ENCODE peak calls at places on chromosomes 16 and 17, in five cellular contexts. One of them, this sample, is unnamed.

GRCh38 chr16:55257971-55258613 is 65.9 kb upstream of the IRX6 start:
- DNase-seq in CD8-positive, alpha-beta memory T cell: no peak
- DNase-seq in WERI-Rb-1: peak; percentile 63
- DNase-seq in CD8-positive, alpha-beta T cell: peak; percentile 23
- DNase-seq in heart right ventricle: peak; percentile 23
- DNase-seq in this sample: peak; percentile 64

GRCh38 chr17:41965694-41966375 is 760 bp upstream of the CNP start:
- DNase-seq in CD8-positive, alpha-beta memory T cell: peak; percentile 72
- DNase-seq in WERI-Rb-1: peak; percentile 97
- DNase-seq in CD8-positive, alpha-beta T cell: peak; percentile 64
- DNase-seq in heart right ventricle: peak; percentile 58
- DNase-seq in this sample: peak; percentile 91

GRCh38 chr17:40563371-40564052 is 1.8 kb downstream of the CCR7 start:
- DNase-seq in CD8-positive, alpha-beta memory T cell: no peak
- DNase-seq in WERI-Rb-1: no peak
- DNase-seq in CD8-positive, alpha-beta T cell: peak; percentile 60
- DNase-seq in heart right ventricle: no peak
- DNase-seq in this sample: no peak

GRCh38 chr17:65283704-65284103 is 146.5 kb downstream of the RGS9 start:
- DNase-seq in CD8-positive, alpha-beta memory T cell: no peak
- DNase-seq in WERI-Rb-1: no peak
- DNase-seq in CD8-positive, alpha-beta T cell: no peak
- DNase-seq in heart right ventricle: no peak
- DNase-seq in this sample: no peak

GRCh38 chr16:23434380-23434779 is 18.6 kb downstream of the COG7 start:
- DNase-seq in CD8-positive, alpha-beta memory T cell: no peak
- DNase-seq in WERI-Rb-1: peak; percentile 20
- DNase-seq in CD8-positive, alpha-beta T cell: peak; percentile 12
- DNase-seq in heart right ventricle: peak; percentile 31
- DNase-seq in this sample: peak; percentile 66

GRCh38 chr16:87002717-87003413 is 314.3 kb downstream of the C16orf95 start:
- DNase-seq in CD8-positive, alpha-beta memory T cell: no peak
- DNase-seq in WERI-Rb-1: no peak
- DNase-seq in CD8-positive, alpha-beta T cell: no peak
- DNase-seq in heart right ventricle: no peak
- DNase-seq in this sample: no peak

GRCh38 chr17:10036511-10037061 is 131.5 kb upstream of the RCVRN start:
- DNase-seq in CD8-positive, alpha-beta memory T cell: no peak
- DNase-seq in WERI-Rb-1: no peak
- DNase-seq in CD8-positive, alpha-beta T cell: no peak
- DNase-seq in heart right ventricle: peak; percentile 79
- DNase-seq in this sample: no peak

GRCh38 chr16:80034469-80034826 is 433.9 kb upstream of the MAF start:
- DNase-seq in CD8-positive, alpha-beta memory T cell: no peak
- DNase-seq in WERI-Rb-1: no peak
- DNase-seq in CD8-positive, alpha-beta T cell: no peak
- DNase-seq in heart right ventricle: no peak
- DNase-seq in this sample: no peak

GRCh38 chr17:80387071-80387470 is 27.9 kb upstream of the ENDOV start:
- DNase-seq in CD8-positive, alpha-beta memory T cell: no peak
- DNase-seq in WERI-Rb-1: no peak
- DNase-seq in CD8-positive, alpha-beta T cell: no peak
- DNase-seq in heart right ventricle: no peak
- DNase-seq in this sample: no peak

GRCh38 chr17:80389011-80389995 is 25.7 kb upstream of the ENDOV start:
- DNase-seq in CD8-positive, alpha-beta memory T cell: no peak
- DNase-seq in WERI-Rb-1: peak; percentile 60
- DNase-seq in CD8-positive, alpha-beta T cell: no peak
- DNase-seq in heart right ventricle: no peak
- DNase-seq in this sample: peak; percentile 7

GRCh38 chr17:80386341-80386740 is 28.6 kb upstream of the ENDOV start:
- DNase-seq in CD8-positive, alpha-beta memory T cell: no peak
- DNase-seq in WERI-Rb-1: no peak
- DNase-seq in CD8-positive, alpha-beta T cell: no peak
- DNase-seq in heart right ventricle: no peak
- DNase-seq in this sample: no peak

GRCh38 chr17:80388601-80389000 is 26.4 kb upstream of the ENDOV start:
- DNase-seq in CD8-positive, alpha-beta memory T cell: no peak
- DNase-seq in WERI-Rb-1: no peak
- DNase-seq in CD8-positive, alpha-beta T cell: no peak
- DNase-seq in heart right ventricle: no peak
- DNase-seq in this sample: peak; percentile 2

GRCh38 chr17:80388175-80388574 is 26.8 kb upstream of the ENDOV start:
- DNase-seq in CD8-positive, alpha-beta memory T cell: no peak
- DNase-seq in WERI-Rb-1: no peak
- DNase-seq in CD8-positive, alpha-beta T cell: no peak
- DNase-seq in heart right ventricle: no peak
- DNase-seq in this sample: peak; percentile 52
- H3K36me3 ChIP-seq in CD8-positive, alpha-beta memory T cell: peaks cover 95% of the 10 kb centered on the region
- H3K36me3 ChIP-seq in WERI-Rb-1: peaks cover 90% of the 10 kb centered on the region
- H3K36me3 ChIP-seq in CD8-positive, alpha-beta T cell: peaks cover 81% of the 10 kb centered on the region
- H3K36me3 ChIP-seq in heart right ventricle: peaks cover 22% of the 10 kb centered on the region
- H3K36me3 ChIP-seq in this sample: peaks cover 27% of the 10 kb centered on the region

GRCh38 chr17:81339502-81340296 is 44.6 kb upstream of the SLC38A10 start:
- DNase-seq in CD8-positive, alpha-beta memory T cell: no peak
- DNase-seq in WERI-Rb-1: no peak
- DNase-seq in CD8-positive, alpha-beta T cell: no peak
- DNase-seq in heart right ventricle: no peak
- DNase-seq in this sample: peak; percentile 82

GRCh38 chr17:81340606-81341346 is 45.7 kb upstream of the SLC38A10 start:
- DNase-seq in CD8-positive, alpha-beta memory T cell: no peak
- DNase-seq in WERI-Rb-1: no peak
- DNase-seq in CD8-positive, alpha-beta T cell: no peak
- DNase-seq in heart right ventricle: peak; percentile 80
- DNase-seq in this sample: peak; percentile 75

GRCh38 chr17:81342700-81343070 is 47.6 kb upstream of the SLC38A10 start:
- DNase-seq in CD8-positive, alpha-beta memory T cell: no peak
- DNase-seq in WERI-Rb-1: peak; percentile 60
- DNase-seq in CD8-positive, alpha-beta T cell: no peak
- DNase-seq in heart right ventricle: no peak
- DNase-seq in this sample: peak; percentile 91

GRCh38 chr17:81341347-81342061 is 46.4 kb upstream of the SLC38A10 start:
- DNase-seq in CD8-positive, alpha-beta memory T cell: no peak
- DNase-seq in WERI-Rb-1: no peak
- DNase-seq in CD8-positive, alpha-beta T cell: no peak
- DNase-seq in heart right ventricle: no peak
- DNase-seq in this sample: peak; percentile 86

GRCh38 chr17:81342062-81342699 is 47.1 kb upstream of the SLC38A10 start:
- DNase-seq in CD8-positive, alpha-beta memory T cell: no peak
- DNase-seq in WERI-Rb-1: no peak
- DNase-seq in CD8-positive, alpha-beta T cell: no peak
- DNase-seq in heart right ventricle: no peak
- DNase-seq in this sample: no peak
- H3K4me3 ChIP-seq in CD8-positive, alpha-beta memory T cell: no peak overlapping the region
- H3K4me3 ChIP-seq in WERI-Rb-1: peak overlapping the region; percentile 81
- H3K4me3 ChIP-seq in CD8-positive, alpha-beta T cell: no peak overlapping the region
- H3K4me3 ChIP-seq in heart right ventricle: peak overlapping the region; percentile 80
- H3K4me3 ChIP-seq in this sample: peak overlapping the region; percentile 84

GRCh38 chr16:1026057-1026783 is 44.6 kb downstream of the SOX8 start:
- DNase-seq in CD8-positive, alpha-beta memory T cell: no peak
- DNase-seq in WERI-Rb-1: no peak
- DNase-seq in CD8-positive, alpha-beta T cell: no peak
- DNase-seq in heart right ventricle: no peak
- DNase-seq in this sample: no peak
- H3K27me3 ChIP-seq in CD8-positive, alpha-beta memory T cell: no peaks in the 10 kb centered on the region
- H3K27me3 ChIP-seq in WERI-Rb-1: no peaks in the 10 kb centered on the region
- H3K27me3 ChIP-seq in CD8-positive, alpha-beta T cell: no peaks in the 10 kb centered on the region
- H3K27me3 ChIP-seq in heart right ventricle: peaks cover 6% of the 10 kb centered on the region
- H3K27me3 ChIP-seq in this sample: no peaks in the 10 kb centered on the region

GRCh38 chr17:63783522-63783921 is 9.6 kb downstream of the DDX42 start:
- DNase-seq in CD8-positive, alpha-beta memory T cell: no peak
- DNase-seq in WERI-Rb-1: no peak
- DNase-seq in CD8-positive, alpha-beta T cell: no peak
- DNase-seq in heart right ventricle: no peak
- DNase-seq in this sample: no peak
- H3K36me3 ChIP-seq in CD8-positive, alpha-beta memory T cell: peaks cover 16% of the 10 kb centered on the region
- H3K36me3 ChIP-seq in WERI-Rb-1: peaks cover 95% of the 10 kb centered on the region
- H3K36me3 ChIP-seq in CD8-positive, alpha-beta T cell: peaks cover 10% of the 10 kb centered on the region
- H3K36me3 ChIP-seq in heart right ventricle: no peaks in the 10 kb centered on the region
- H3K36me3 ChIP-seq in this sample: peaks cover 10% of the 10 kb centered on the region

GRCh38 chr17:36722903-36723263 is 121.5 kb downstream of the MRM1 start:
- DNase-seq in CD8-positive, alpha-beta memory T cell: no peak
- DNase-seq in WERI-Rb-1: no peak
- DNase-seq in CD8-positive, alpha-beta T cell: no peak
- DNase-seq in heart right ventricle: no peak
- DNase-seq in this sample: no peak
- H3K4me3 ChIP-seq in CD8-positive, alpha-beta memory T cell: peak overlapping the region; percentile 73
- H3K4me3 ChIP-seq in WERI-Rb-1: no peak overlapping the region
- H3K4me3 ChIP-seq in CD8-positive, alpha-beta T cell: peak overlapping the region; percentile 61
- H3K4me3 ChIP-seq in heart right ventricle: no peak overlapping the region
- H3K4me3 ChIP-seq in this sample: peak overlapping the region; percentile 56

DNA sequence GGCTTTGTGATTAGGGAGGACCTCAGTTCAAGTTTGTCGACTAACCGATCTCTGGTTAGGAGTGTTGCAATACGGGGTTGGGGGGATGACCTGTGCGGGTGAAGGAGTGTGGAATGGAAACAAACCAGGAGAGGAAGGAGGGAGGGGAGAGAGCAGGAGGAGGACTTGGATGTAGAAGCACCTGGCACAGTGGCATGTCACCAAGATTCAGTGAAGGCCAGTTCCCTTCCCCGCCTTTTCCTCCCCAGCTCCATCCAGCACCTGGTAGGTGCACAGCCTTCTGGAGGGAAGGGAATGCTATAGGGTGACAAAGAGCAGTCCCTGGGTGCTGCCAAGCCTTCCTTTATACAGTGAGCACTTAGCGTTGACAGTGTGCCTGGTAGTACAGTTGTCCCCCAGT is 107.4 kb upstream of the CRHR1 start:
- DNase-seq in CD8-positive, alpha-beta memory T cell: no peak
- DNase-seq in WERI-Rb-1: no peak
- DNase-seq in CD8-positive, alpha-beta T cell: no peak
- DNase-seq in heart right ventricle: no peak
- DNase-seq in this sample: no peak
- H3K27me3 ChIP-seq in CD8-positive, alpha-beta memory T cell: no peaks in the 10 kb centered on the region
- H3K27me3 ChIP-seq in WERI-Rb-1: no peaks in the 10 kb centered on the region
- H3K27me3 ChIP-seq in CD8-positive, alpha-beta T cell: no peaks in the 10 kb centered on the region
- H3K27me3 ChIP-seq in heart right ventricle: no peaks in the 10 kb centered on the region
- H3K27me3 ChIP-seq in this sample: no peaks in the 10 kb centered on the region

GRCh38 chr17:78122221-78122990 is 6.1 kb downstream of the TMC6 start:
- DNase-seq in CD8-positive, alpha-beta memory T cell: peak; percentile 67
- DNase-seq in WERI-Rb-1: no peak
- DNase-seq in CD8-positive, alpha-beta T cell: no peak
- DNase-seq in heart right ventricle: no peak
- DNase-seq in this sample: peak; percentile 39
- H3K36me3 ChIP-seq in CD8-positive, alpha-beta memory T cell: peaks cover 60% of the 10 kb centered on the region
- H3K36me3 ChIP-seq in WERI-Rb-1: peaks cover 4% of the 10 kb centered on the region
- H3K36me3 ChIP-seq in CD8-positive, alpha-beta T cell: peaks cover 73% of the 10 kb centered on the region
- H3K36me3 ChIP-seq in heart right ventricle: no peaks in the 10 kb centered on the region
- H3K36me3 ChIP-seq in this sample: peaks cover 10% of the 10 kb centered on the region

GRCh38 chr17:43846963-43847369 is at the start of gene CD300LG:
- DNase-seq in CD8-positive, alpha-beta memory T cell: no peak
- DNase-seq in WERI-Rb-1: no peak
- DNase-seq in CD8-positive, alpha-beta T cell: no peak
- DNase-seq in heart right ventricle: peak; percentile 49
- DNase-seq in this sample: peak; percentile 85
- H3K4me3 ChIP-seq in CD8-positive, alpha-beta memory T cell: no peak within 1 kb of the TSS
- H3K4me3 ChIP-seq in WERI-Rb-1: no peak within 1 kb of the TSS
- H3K4me3 ChIP-seq in CD8-positive, alpha-beta T cell: no peak within 1 kb of the TSS
- H3K4me3 ChIP-seq in heart right ventricle: peak within 1 kb of the TSS; percentile 19
- H3K4me3 ChIP-seq in this sample: no peak within 1 kb of the TSS

GRCh38 chr17:74240637-74241036 is 27.3 kb downstream of the TTYH2 start:
- DNase-seq in CD8-positive, alpha-beta memory T cell: no peak
- DNase-seq in WERI-Rb-1: no peak
- DNase-seq in CD8-positive, alpha-beta T cell: no peak
- DNase-seq in heart right ventricle: peak; percentile 74
- DNase-seq in this sample: no peak
- H3K27me3 ChIP-seq in CD8-positive, alpha-beta memory T cell: no peaks in the 10 kb centered on the region
- H3K27me3 ChIP-seq in WERI-Rb-1: no peaks in the 10 kb centered on the region
- H3K27me3 ChIP-seq in CD8-positive, alpha-beta T cell: no peaks in the 10 kb centered on the region
- H3K27me3 ChIP-seq in heart right ventricle: no peaks in the 10 kb centered on the region
- H3K27me3 ChIP-seq in this sample: no peaks in the 10 kb centered on the region

This sample was measured in H7.